ENCODE peak calls at places on chromosomes 5 and 9, in four cellular contexts. N, F, R and A are unnamed samples. For H3K36me3 and H3K27me3, the result is how much of the 10 kb centered on the place peaks cover.

GRCh38 chr5:139642891-139643871 is 5.0 kb upstream of the CXXC5 start:
- DNase-seq in N (no peak), R (no peak), F (no peak), A (peak)

GRCh38 chr5:89064054-89064453 is 181.1 kb upstream of the MEF2C start:
- DNase-seq in N (no peak), F (no peak), R (no peak), A (no peak)

GRCh38 chr9:82645591-82645990 is 417.4 kb downstream of the RASEF start:
- DNase-seq in F (no peak), N (no peak), R (no peak), A (no peak)

GRCh38 chr9:134791009-134791408 is 89.6 kb upstream of the FCN2 start:
- DNase-seq in F (no peak), N (no peak), R (no peak), A (no peak)

GRCh38 chr9:117290809-117291208 is 124.0 kb downstream of the ASTN2 start:
- DNase-seq in N (no peak), R (no peak), F (no peak), A (no peak)

GRCh38 chr5:53946405-53947100 is 363.8 kb downstream of the ARL15 start:
- DNase-seq in F (no peak), N (no peak), R (no peak), A (no peak)

GRCh38 chr5:145847499-145848497 is 12.7 kb upstream of the PRELID2 start:
- DNase-seq in F (no peak), R (peak), N (no peak), A (no peak)

GRCh38 chr5:107772418-107773310 is 101.9 kb upstream of the EFNA5 start:
- DNase-seq in N (no peak), F (no peak), R (no peak), A (no peak)

GRCh38 chr9:68979538-68980314 is 34.2 kb downstream of the PRKACG start:
- DNase-seq in R (no peak), N (no peak), F (no peak), A (no peak)

GRCh38 chr9:136977223-136978072 is at the start of gene PTGDS:
- DNase-seq in N (no peak), F (no peak), R (peak), A (no peak)

GRCh38 chr9:70484232-70485130 is 70.0 kb upstream of the KLF9 start:
- DNase-seq in N (no peak), F (no peak), R (peak), A (peak)

GRCh38 chr5:129400395-129400983 is 59.6 kb upstream of the ADAMTS19 start:
- DNase-seq in N (no peak), R (peak), F (no peak), A (no peak)

GRCh38 chr5:15286659-15287058 is 213.3 kb upstream of the FBXL7 start:
- DNase-seq in R (no peak), N (no peak), F (no peak), A (no peak)

GRCh38 chr5:95729115-95730010 is 1.8 kb upstream of the RHOBTB3 start:
- DNase-seq in F (no peak), R (no peak), N (no peak), A (no peak)

GRCh38 chr9:31677877-31678276 is 706.6 kb upstream of the ACO1 start:
- DNase-seq in R (no peak), N (no peak), F (no peak), A (no peak)

GRCh38 chr9:133379153-133380086 is 3.3 kb downstream of the STKLD1 start:
- DNase-seq in F (no peak), N (no peak), R (no peak), A (no peak)

GRCh38 chr5:179407191-179408175 is 62.2 kb upstream of the ADAMTS2 start:
- DNase-seq in F (no peak), R (no peak), N (no peak), A (peak)

GRCh38 chr5:163916376-163916775 is 411.0 kb downstream of the MAT2B start:
- DNase-seq in N (no peak), R (peak), F (no peak), A (peak)

GRCh38 chr5:71895546-71895945 is 176.5 kb downstream of the CARTPT start:
- DNase-seq in F (no peak), R (no peak), N (no peak), A (no peak)

GRCh38 chr5:54570923-54571322 is 53.4 kb downstream of the SNX18 start:
- DNase-seq in F (no peak), N (no peak), R (peak), A (peak)

GRCh38 chr9:97983524-97984187 is 515 bp downstream of the ANP32B start:
- DNase-seq in N (peak), R (peak), F (peak), A (peak)

GRCh38 chr5:120140510-120140909 is 323.6 kb upstream of the PRR16 start:
- DNase-seq in R (no peak), N (no peak), F (no peak), A (no peak)

GRCh38 chr9:95202076-95202681 is 115.3 kb downstream of the FANCC start:
- DNase-seq in R (no peak), F (no peak), N (no peak), A (no peak)

GRCh38 chr5:147613359-147613758 is 103.5 kb upstream of the DPYSL3 start:
- DNase-seq in F (no peak), N (no peak), R (peak), A (no peak)

GRCh38 chr5:145056805-145057204 is 778.3 kb downstream of the PRELID2 start:
- DNase-seq in N (no peak), F (no peak), R (peak), A (no peak)

GRCh38 chr9:91071185-91071990 is 269.8 kb downstream of the SYK start:
- DNase-seq in R (peak), F (no peak), N (no peak), A (peak)

GRCh38 chr9:129383005-129383414 is 204.9 kb upstream of the IER5L start:
- DNase-seq in R (no peak), F (peak), N (no peak), A (peak)

GRCh38 chr5:141003791-141004601 is 37.7 kb downstream of the PCDHAC2 start:
- DNase-seq in R (no peak), N (no peak), F (peak), A (no peak)

GRCh38 chr9:101567725-101567993 is 27.1 kb downstream of the PPP3R2 start:
- DNase-seq in R (no peak), N (no peak), F (no peak), A (no peak)

GRCh38 chr9:101562966-101563365 is 29.3 kb downstream of the RNF20 start:
- DNase-seq in R (no peak), F (no peak), N (no peak), A (no peak)

GRCh38 chr9:101561740-101562139 is 28.1 kb downstream of the RNF20 start:
- DNase-seq in R (no peak), F (no peak), N (no peak), A (no peak)

GRCh38 chr9:101566904-101567724 is 27.7 kb downstream of the PPP3R2 start:
- DNase-seq in F (no peak), R (peak), N (no peak), A (no peak)

DNA sequence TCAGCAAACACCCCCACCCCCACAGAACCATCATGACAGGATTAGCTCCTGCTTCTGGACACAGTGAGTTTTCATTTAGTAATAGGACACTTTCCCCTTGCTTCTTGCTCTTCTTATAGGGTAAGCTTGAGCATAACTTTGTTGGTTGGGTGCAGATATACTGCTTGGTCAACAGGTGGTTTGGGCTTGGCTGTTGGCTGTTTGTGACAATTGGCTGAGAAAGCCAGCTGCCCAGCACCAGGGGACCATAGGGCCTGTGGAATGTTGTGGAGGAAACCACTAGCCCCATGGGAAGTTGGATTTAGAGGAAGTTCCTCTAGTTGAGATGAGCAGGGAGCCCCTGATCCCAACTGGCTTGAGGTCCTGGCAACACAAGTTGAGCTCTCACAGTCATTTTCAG is 30.5 kb downstream of the PPP3R2 start:
- DNase-seq in N (no peak), F (no peak), R (no peak), A (no peak)
- H3K36me3 ChIP-seq in N (under half), F (half or more), R (under half), A (under half)

DNA sequence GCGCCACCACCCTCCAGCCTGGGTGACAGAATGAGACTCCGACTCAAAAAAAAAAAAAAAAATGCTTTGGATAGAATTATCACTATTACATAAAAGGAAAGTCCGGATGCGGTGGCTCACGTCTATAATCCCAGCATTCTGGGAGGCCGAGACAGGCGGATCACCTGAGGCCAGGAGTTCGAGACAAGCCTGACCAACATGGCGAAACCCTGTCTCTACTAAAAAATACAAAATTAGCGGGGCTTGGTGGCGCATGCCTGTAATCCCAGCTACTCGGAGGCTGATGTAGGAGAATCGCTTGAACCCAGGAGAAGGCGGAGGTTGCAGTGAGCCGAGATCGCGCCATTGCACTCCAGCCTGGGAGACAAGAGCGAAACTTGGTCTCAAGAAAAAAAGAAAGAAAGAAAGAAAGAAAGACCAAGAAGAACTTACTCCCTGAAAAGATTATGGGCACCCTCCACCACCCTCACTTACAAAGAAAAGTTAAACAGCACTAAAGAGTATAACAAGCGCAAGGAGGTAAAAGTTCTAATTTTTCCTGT is 17.8 kb downstream of the CDKN2A start:
- DNase-seq in R (no peak), N (no peak), F (no peak), A (no peak)
- H3K27me3 ChIP-seq in R (half or more), N (under half), F (half or more), A (half or more)

GRCh38 chr5:135343417-135343816 is 55.6 kb downstream of the MACROH2A1 start:
- DNase-seq in N (no peak), F (no peak), R (no peak), A (no peak)

GRCh38 chr5:135341696-135342095 is 57.3 kb downstream of the MACROH2A1 start:
- DNase-seq in N (no peak), R (no peak), F (no peak), A (no peak)

GRCh38 chr5:135342227-135342859 is 56.7 kb downstream of the MACROH2A1 start:
- DNase-seq in N (no peak), R (no peak), F (no peak), A (no peak)

GRCh38 chr5:135345945-135346731 is 52.9 kb downstream of the MACROH2A1 start:
- DNase-seq in F (no peak), N (no peak), R (no peak), A (no peak)

GRCh38 chr5:135344351-135344750 is 54.7 kb downstream of the MACROH2A1 start:
- DNase-seq in F (no peak), R (no peak), N (no peak), A (no peak)
- H3K36me3 ChIP-seq in F (half or more), R (under half), N (under half), A (under half)

GRCh38 chr5:158500019-158500418 is 599.7 kb downstream of the EBF1 start:
- DNase-seq in F (no peak), R (no peak), N (no peak), A (no peak)

GRCh38 chr5:158506648-158507047 is 593.1 kb downstream of the EBF1 start:
- DNase-seq in N (no peak), R (no peak), F (no peak), A (no peak)

GRCh38 chr5:158499680-158499998 is 600.1 kb downstream of the EBF1 start:
- DNase-seq in N (no peak), F (no peak), R (no peak), A (no peak)

GRCh38 chr5:158498959-158499679 is 600.6 kb downstream of the EBF1 start:
- DNase-seq in R (no peak), N (no peak), F (no peak), A (no peak)

GRCh38 chr5:158502686-158503085 is 597.0 kb downstream of the EBF1 start:
- DNase-seq in R (no peak), F (peak), N (no peak), A (peak)
- H3K27me3 ChIP-seq in R (under half), F (under half), N (under half), A (under half)

DNA sequence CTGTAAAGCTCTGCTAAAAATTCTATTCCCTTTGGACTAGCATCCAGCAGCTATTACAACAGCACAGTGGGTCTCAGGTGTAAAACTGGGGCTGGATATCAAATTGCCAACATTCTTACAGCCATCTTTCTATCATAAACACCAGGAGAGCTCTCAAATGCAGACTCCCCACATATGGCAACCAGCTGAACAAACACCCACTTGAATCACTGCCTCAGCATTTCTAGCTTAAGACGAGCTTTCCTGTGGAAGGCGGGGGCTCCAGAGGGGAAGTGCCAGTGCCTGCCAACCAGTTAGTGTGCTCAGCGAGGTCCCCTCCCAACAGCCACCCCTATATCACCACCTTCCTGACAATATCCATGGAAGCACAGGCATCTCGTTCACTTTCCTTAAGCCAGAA is 62.2 kb downstream of the IPPK start:
- DNase-seq in N (no peak), F (no peak), R (peak), A (no peak)
- H3K36me3 ChIP-seq in N (under half), F (under half), R (under half), A (under half)

GRCh38 chr9:132164604-132165362 is 2.9 kb downstream of the NTNG2 start:
- DNase-seq in R (peak), F (no peak), N (no peak), A (peak)
- H3K27me3 ChIP-seq in R (under half), F (half or more), N (under half), A (under half)

GRCh38 chr9:128182872-128183528 is 8.4 kb downstream of the CIZ1 start:
- DNase-seq in N (no peak), F (no peak), R (no peak), A (no peak)
- H3K36me3 ChIP-seq in N (under half), F (half or more), R (under half), A (half or more)

DNA sequence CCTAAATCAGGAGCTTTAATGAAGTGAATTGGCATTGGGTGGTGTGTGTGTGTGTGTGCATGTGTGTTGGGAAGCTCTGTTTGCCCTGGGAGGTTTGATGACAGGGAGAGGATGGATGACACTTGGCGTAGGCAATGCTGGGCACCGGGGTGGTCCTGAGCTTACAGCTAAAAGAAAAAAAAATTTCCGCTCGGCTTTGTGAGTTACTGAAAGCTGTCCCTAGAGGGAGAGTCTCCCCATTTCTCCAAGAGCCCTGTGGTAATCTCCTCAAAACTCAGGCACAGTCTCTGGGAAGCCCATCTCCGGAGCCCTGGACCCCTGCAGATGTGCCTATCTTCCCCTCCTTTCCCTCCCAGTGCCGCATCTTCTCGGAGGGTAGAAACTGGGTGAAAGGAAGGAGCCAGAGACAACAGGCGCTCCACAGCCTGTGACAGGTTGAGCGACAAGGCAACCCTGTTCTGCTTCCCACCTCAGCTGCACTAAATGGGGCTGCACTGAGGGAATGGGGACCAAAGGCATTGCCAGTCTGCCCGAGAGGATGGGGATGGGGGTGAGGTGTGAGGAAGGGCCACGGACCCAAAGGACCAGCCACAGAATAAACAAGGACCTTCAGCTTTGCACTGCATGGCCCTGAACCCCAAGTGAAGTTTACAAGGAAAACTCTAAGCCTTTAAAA is 35.8 kb upstream of the TIFAB start:
- DNase-seq in F (no peak), N (no peak), R (no peak), A (no peak)
- H3K27me3 ChIP-seq in F (half or more), N (under half), R (under half), A (under half)